ENCODE peak calls at places on chromosomes 4 and X, in five cellular contexts. B is uterus, G is HFF-Myc, M is G401, D is pancreas. R is an unnamed sample.

GRCh38 chr4:173374588-173374987 is 3.8 kb downstream of the SAP30 start:
- DNase-seq in B (no peak), G (no peak), M (no peak), D (no peak), R (no peak)

GRCh38 chrX:30530591-30530990 is 47.0 kb downstream of the TASL start:
- DNase-seq in B (no peak), G (no peak), M (no peak), D (no peak), R (no peak)

GRCh38 chr4:46390353-46391058 is 578 bp upstream of the GABRA2 start:
- DNase-seq in B (no peak), G (no peak), M (no peak), D (no peak), R (no peak)

GRCh38 chrX:68989865-68990606 is 161.2 kb downstream of the EFNB1 start:
- DNase-seq in B (peak), G (no peak), M (no peak), D (peak), R (peak)

GRCh38 chr4:146960634-146961033 is 15.0 kb upstream of the TTC29 start:
- DNase-seq in B (no peak), G (no peak), M (no peak), D (no peak), R (no peak)

GRCh38 chr4:102684605-102685052 is 76.1 kb downstream of the MANBA start:
- DNase-seq in B (no peak), G (peak), M (no peak), D (no peak), R (no peak)

GRCh38 chrX:68646421-68646820 is 1.0 kb upstream of the STARD8 start:
- DNase-seq in B (no peak), G (no peak), M (no peak), D (no peak), R (peak)

GRCh38 chr4:879730-880079 is 52.4 kb downstream of the GAK start:
- DNase-seq in B (no peak), G (no peak), M (no peak), D (no peak), R (no peak)

GRCh38 chrX:100973411-100973810 is 3.9 kb downstream of the ARL13A start:
- DNase-seq in B (no peak), G (no peak), M (no peak), D (no peak), R (no peak)

GRCh38 chr4:170675568-170676262 is 586.0 kb upstream of the AADAT start:
- DNase-seq in B (no peak), G (no peak), M (no peak), D (no peak), R (no peak)

GRCh38 chr4:18113710-18114331 is 92.3 kb upstream of the LCORL start:
- DNase-seq in B (no peak), G (no peak), M (no peak), D (no peak), R (no peak)

GRCh38 chrX:63354484-63354883 is 3.4 kb upstream of the SPIN4 start:
- DNase-seq in B (no peak), G (no peak), M (no peak), D (no peak), R (no peak)

GRCh38 chr4:47837582-47838294 is at the start of gene CORIN:
- DNase-seq in B (peak), G (no peak), M (peak), D (peak), R (peak)

GRCh38 chr4:81555489-81555888 is 83.8 kb upstream of the RASGEF1B start:
- DNase-seq in B (no peak), G (no peak), M (no peak), D (no peak), R (no peak)

GRCh38 chrX:10143071-10143983 is 13.4 kb upstream of the CLCN4 start:
- DNase-seq in B (no peak), G (no peak), M (no peak), D (no peak), R (no peak)

GRCh38 chr4:26303008-26303407 is 17.8 kb upstream of the RBPJ start:
- DNase-seq in B (no peak), G (no peak), M (no peak), D (no peak), R (no peak)

GRCh38 chr4:337932-338758 is 531 bp downstream of the ZNF141 start:
- DNase-seq in B (peak), G (no peak), M (peak), D (peak), R (peak)

GRCh38 chr4:100431416-100431815 is 86.4 kb downstream of the EMCN start:
- DNase-seq in B (no peak), G (no peak), M (no peak), D (peak), R (no peak)

GRCh38 chr4:115514675-115515074 is 401.3 kb upstream of the NDST4 start:
- DNase-seq in B (no peak), G (no peak), M (no peak), D (no peak), R (no peak)

GRCh38 chrX:131830400-131831184 is 192.5 kb upstream of the STK26 start:
- DNase-seq in B (peak), G (no peak), M (peak), D (peak), R (peak)

GRCh38 chr4:184150102-184150839 is 67.4 kb downstream of the ENPP6 start:
- DNase-seq in B (no peak), G (no peak), M (no peak), D (peak), R (no peak)

GRCh38 chrX:68292471-68292870 is 140.8 kb downstream of the OPHN1 start:
- DNase-seq in B (no peak), G (no peak), M (no peak), D (no peak), R (no peak)

GRCh38 chrX:110050386-110050785 is 47.5 kb downstream of the TMEM164 start:
- DNase-seq in B (no peak), G (no peak), M (no peak), D (no peak), R (no peak)

GRCh38 chr4:5998333-5998936 is 19.8 kb downstream of the C4orf50 start:
- DNase-seq in B (peak), G (peak), M (peak), D (peak), R (peak)

GRCh38 chr4:155444695-155445094 is 67.9 kb upstream of the MAP9 start:
- DNase-seq in B (no peak), G (no peak), M (no peak), D (no peak), R (no peak)

GRCh38 chr4:3407930-3408792 is 33.6 kb upstream of the HGFAC start:
- DNase-seq in B (peak), G (no peak), M (no peak), D (no peak), R (no peak)

GRCh38 chr4:108988514-108989195 is 225.8 kb upstream of the ETNPPL start:
- DNase-seq in B (no peak), G (no peak), M (no peak), D (no peak), R (no peak)

GRCh38 chr4:180465364-180465763 is 1777.8 kb upstream of the TENM3 start:
- DNase-seq in B (no peak), G (no peak), M (no peak), D (no peak), R (no peak)

GRCh38 chr4:15587649-15588048 is 67.5 kb downstream of the FBXL5 start:
- DNase-seq in B (no peak), G (no peak), M (no peak), D (no peak), R (no peak)

GRCh38 chrX:109614951-109615350 is 10.0 kb downstream of the KCNE5 start:
- DNase-seq in B (no peak), G (no peak), M (no peak), D (no peak), R (no peak)

GRCh38 chr4:184728858-184729257 is 5.0 kb downstream of the CENPU start:
- DNase-seq in B (no peak), G (no peak), M (no peak), D (no peak), R (no peak)

GRCh38 chr4:96598465-96598864 is 758.6 kb downstream of the PDHA2 start:
- DNase-seq in B (no peak), G (no peak), M (no peak), D (peak), R (peak)

GRCh38 chr4:182215171-182215570 is 28.0 kb upstream of the TENM3 start:
- DNase-seq in B (no peak), G (no peak), M (no peak), D (no peak), R (no peak)

GRCh38 chr4:176981551-176981950 is 188.8 kb upstream of the VEGFC start:
- DNase-seq in B (no peak), G (no peak), M (no peak), D (no peak), R (no peak)

GRCh38 chr4:40309250-40309774 is 25.8 kb upstream of the CHRNA9 start:
- DNase-seq in B (peak), G (peak), M (peak), D (peak), R (peak)